ENCODE peak calls at places on chromosomes 2 and 18, in five cellular contexts. F, Z, L, I and V are unnamed samples.
A peak's percentile ranks its signal among the peaks of the same experiment; 100 is the strongest.

GRCh38 chr2:150674283-150674682 is 186.8 kb upstream of the RND3 start:
- DNase-seq in F (no peak), I (peak; percentile 47), Z (no peak), L (no peak), V (no peak)

GRCh38 chr2:219775506-219775905 is 148.1 kb downstream of the SLC4A3 start:
- DNase-seq in L (no peak), Z (no peak), F (no peak), I (no peak), V (no peak)

GRCh38 chr18:25233582-25234362 is 118.2 kb downstream of the ZNF521 start:
- DNase-seq in I (peak; percentile 48), L (no peak), Z (no peak), F (no peak), V (no peak)

GRCh38 chr18:31610841-31611240 is 19.2 kb downstream of the TTR start:
- DNase-seq in I (no peak), F (peak; percentile 74), Z (peak; percentile 17), L (peak; percentile 6), V (peak; percentile 30)

GRCh38 chr2:2484301-2484700 is 153.2 kb upstream of the MYT1L start:
- DNase-seq in I (no peak), L (no peak), Z (no peak), F (no peak), V (no peak)

GRCh38 chr18:3671181-3671580 is 221.2 kb downstream of the TGIF1 start:
- DNase-seq in I (no peak), F (no peak), L (peak; percentile 81), Z (no peak), V (no peak)

GRCh38 chr18:4142876-4143275 is 312.2 kb downstream of the DLGAP1 start:
- DNase-seq in L (no peak), Z (no peak), I (no peak), F (no peak), V (no peak)

GRCh38 chr2:74690571-74690970 is 36.5 kb downstream of the SEMA4F start:
- DNase-seq in Z (peak; percentile 62), F (peak; percentile 73), L (peak; percentile 70), I (peak; percentile 76), V (peak; percentile 72)

GRCh38 chr2:208501217-208501616 is 94.6 kb downstream of the PTH2R start:
- DNase-seq in Z (no peak), I (no peak), F (peak; percentile 50), L (no peak), V (no peak)

GRCh38 chr2:169160926-169161481 is 91.6 kb downstream of the DHRS9 start:
- DNase-seq in L (no peak), I (no peak), Z (no peak), F (no peak), V (no peak)

GRCh38 chr2:17300141-17300540 is 218.1 kb downstream of the RAD51AP2 start:
- DNase-seq in Z (no peak), L (peak; percentile 31), F (peak; percentile 39), I (peak; percentile 90), V (no peak)

GRCh38 chr2:226030369-226031077 is 631.0 kb downstream of the NYAP2 start:
- DNase-seq in F (peak; percentile 23), L (no peak), Z (no peak), I (peak; percentile 1), V (no peak)

GRCh38 chr2:39696072-39696471 is 30.4 kb downstream of the TMEM178A start:
- DNase-seq in Z (no peak), L (peak; percentile 4), I (peak; percentile 85), F (peak; percentile 20), V (no peak)

GRCh38 chr2:239216614-239217273 is 184.1 kb downstream of the HDAC4 start:
- DNase-seq in L (no peak), Z (no peak), I (no peak), F (no peak), V (peak; percentile 40)

GRCh38 chr2:20687260-20687772 is 20.4 kb downstream of the GDF7 start:
- DNase-seq in I (no peak), Z (no peak), L (no peak), F (no peak), V (no peak)

GRCh38 chr2:109434351-109434750 is 179.4 kb downstream of the SEPTIN10 start:
- DNase-seq in Z (no peak), I (no peak), F (peak; percentile 46), L (no peak), V (no peak)

GRCh38 chr2:197349699-197350098 is 39.1 kb upstream of the ANKRD44 start:
- DNase-seq in F (no peak), Z (no peak), I (no peak), L (no peak), V (no peak)

GRCh38 chr2:27077231-27077630 is 1.2 kb upstream of the EMILIN1 start:
- DNase-seq in I (no peak), L (no peak), Z (peak; percentile 59), F (no peak), V (no peak)

GRCh38 chr2:187319441-187320108 is 128.5 kb downstream of the CALCRL start:
- DNase-seq in Z (no peak), F (no peak), I (peak; percentile 17), L (no peak), V (no peak)

GRCh38 chr2:111898703-111899514 is 502 bp downstream of the MERTK start:
- DNase-seq in L (peak; percentile 18), F (no peak), I (no peak), Z (no peak), V (no peak)

GRCh38 chr2:121860033-121860810 is 104.8 kb downstream of the TSN start:
- DNase-seq in Z (no peak), L (peak; percentile 31), F (peak; percentile 31), I (peak; percentile 58), V (no peak)

GRCh38 chr2:164721425-164721824 is 100.1 kb upstream of the GRB14 start:
- DNase-seq in L (no peak), Z (no peak), F (no peak), I (no peak), V (no peak)

GRCh38 chr2:164719996-164720941 is 99.0 kb upstream of the GRB14 start:
- DNase-seq in F (no peak), I (no peak), L (no peak), Z (no peak), V (no peak)

GRCh38 chr2:164714471-164714870 is 93.2 kb upstream of the GRB14 start:
- DNase-seq in F (peak; percentile 40), L (no peak), I (no peak), Z (no peak), V (no peak)

GRCh38 chr2:164711246-164712138 is 90.2 kb upstream of the GRB14 start:
- DNase-seq in Z (no peak), F (peak; percentile 27), I (no peak), L (peak; percentile 91), V (no peak)

DNA sequence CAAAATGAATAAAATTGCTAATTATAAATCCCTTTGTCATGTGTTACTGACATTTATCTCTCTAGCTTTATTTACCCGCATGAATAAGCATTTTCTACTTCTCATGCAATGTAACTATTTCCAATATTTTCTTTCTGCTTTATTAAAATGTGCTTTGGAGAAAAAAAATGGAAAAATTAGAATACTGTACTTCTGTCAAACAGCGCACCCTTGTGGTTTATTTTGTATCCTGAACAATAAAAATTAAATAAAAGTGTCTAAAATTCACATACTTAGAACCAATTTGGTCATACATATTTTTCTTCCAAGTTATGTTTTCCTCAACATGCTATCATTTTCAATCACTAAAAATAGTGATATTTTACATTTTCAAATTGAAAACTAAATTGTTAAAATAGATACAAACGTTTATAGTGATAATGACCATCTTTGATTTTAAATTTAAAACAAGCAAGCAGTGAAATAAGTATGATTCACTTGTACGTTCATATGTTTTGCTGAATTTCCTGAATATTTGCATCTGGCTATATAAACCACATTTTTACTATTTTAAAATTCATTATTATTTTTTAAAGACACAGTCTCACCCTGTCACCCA is 95.8 kb upstream of the GRB14 start:
- DNase-seq in L (peak; percentile 54), Z (peak; percentile 38), F (peak; percentile 61), I (peak; percentile 49), V (no peak)
- TF ChIP-seq CTCF in L (peak; percentile 85), Z (peak; percentile 94), F (peak; percentile 70), I (no peak), V (peak; percentile 34)

GRCh38 chr2:101153077-101153707 is 2.0 kb upstream of the TBC1D8 start:
- DNase-seq in I (no peak), L (no peak), F (no peak), Z (no peak), V (no peak)
- H3K4me3 ChIP-seq in I (no peak overlapping the region), L (no peak overlapping the region), F (no peak overlapping the region), Z (no peak overlapping the region), V (no peak overlapping the region)

GRCh38 chr2:177670791-177671528 is 278.4 kb downstream of the AGPS start:
- DNase-seq in L (no peak), Z (no peak), F (no peak), I (no peak), V (peak; percentile 19)

GRCh38 chr2:177675256-177676220 is 283.0 kb downstream of the AGPS start:
- DNase-seq in I (no peak), Z (no peak), L (no peak), F (no peak), V (no peak)

GRCh38 chr2:177676636-177677035 is 284.1 kb downstream of the AGPS start:
- DNase-seq in L (no peak), Z (no peak), I (no peak), F (no peak), V (no peak)

GRCh38 chr2:177671662-177672061 is 279.1 kb downstream of the AGPS start:
- DNase-seq in F (no peak), I (no peak), L (no peak), Z (no peak), V (no peak)

DNA sequence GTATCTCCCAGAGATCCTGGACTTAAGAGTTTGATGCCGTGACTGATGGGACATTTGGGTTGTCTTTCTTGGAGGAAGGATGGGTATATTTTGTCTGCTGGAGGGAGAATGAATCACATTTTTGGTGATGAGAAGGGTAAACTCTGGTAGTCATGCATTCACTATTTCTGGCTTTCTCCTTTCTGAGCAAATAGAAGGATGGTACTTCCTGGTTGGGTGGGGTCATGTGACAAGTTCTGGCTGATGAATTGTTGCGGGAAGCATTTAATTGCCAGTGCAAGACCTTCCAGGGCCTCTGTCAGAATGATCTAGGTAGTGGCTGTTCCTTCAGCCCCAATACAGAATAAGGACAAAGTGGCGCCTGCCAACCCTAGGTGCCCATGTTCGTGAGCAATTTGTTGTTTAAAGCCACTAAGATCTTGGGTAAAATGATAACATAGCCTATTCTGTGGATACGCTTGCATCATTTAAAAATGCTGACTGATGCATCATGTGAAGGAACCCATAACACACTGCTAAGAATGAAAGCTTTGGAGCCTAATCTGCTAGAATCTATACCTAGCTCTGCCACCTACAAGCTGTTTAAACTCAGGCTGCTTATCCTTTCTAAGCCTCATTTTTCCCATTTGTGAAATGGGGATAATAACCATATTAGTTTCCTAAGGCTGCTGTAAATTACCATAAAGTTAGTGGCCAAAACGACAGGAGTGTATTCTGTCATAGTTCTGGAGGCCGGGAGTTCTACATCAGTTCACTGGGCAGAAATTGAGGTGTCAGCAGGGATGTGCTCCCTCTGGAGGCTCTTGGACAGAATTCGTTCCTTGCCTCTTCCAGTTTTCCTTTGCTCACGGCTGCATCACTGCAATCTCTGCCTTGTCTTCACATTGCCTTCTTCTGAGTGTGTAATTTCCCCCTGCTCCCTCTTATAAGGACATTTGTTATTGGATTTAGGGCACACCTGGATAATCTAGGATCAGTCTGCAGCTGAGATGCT is 281.3 kb downstream of the AGPS start:
- DNase-seq in F (no peak), I (no peak), Z (peak; percentile 4), L (peak; percentile 6), V (no peak)
- TF ChIP-seq CTCF in F (no peak), I (no peak), Z (peak; percentile 45), L (no peak), V (no peak)

DNA sequence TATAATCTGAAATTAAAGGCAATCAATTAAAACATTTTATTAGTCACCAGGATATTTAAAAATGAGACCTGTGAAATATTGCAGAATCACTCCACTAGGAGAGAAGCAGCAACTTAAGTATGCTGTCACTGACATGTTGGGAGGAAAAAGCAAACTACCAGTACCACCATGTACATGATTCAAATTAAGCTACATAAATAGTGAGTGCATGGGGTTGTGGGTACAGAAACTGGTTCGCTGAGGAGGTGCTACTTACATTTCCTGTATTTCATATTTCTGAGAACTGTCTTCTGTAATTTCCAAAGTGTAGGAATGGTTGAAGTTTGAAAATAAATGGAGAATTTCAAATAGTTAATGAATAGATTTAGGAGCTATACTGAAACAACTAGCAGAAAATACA is 7.9 kb upstream of the NR4A2 start:
- DNase-seq in L (peak; percentile 48), F (no peak), I (no peak), Z (no peak), V (peak; percentile 54)
- H3K4me3 ChIP-seq in L (peak overlapping the region; percentile 93), F (no peak overlapping the region), I (no peak overlapping the region), Z (no peak overlapping the region), V (peak overlapping the region; percentile 99)